ENCODE peak calls at places on chromosomes 1 and 21, in six cellular contexts. V is left ventricle myocardium inferior, L is hepatocyte, Q is pancreas, Z is heart right ventricle, S is ovary. X is an unnamed sample. For H3K27me3, the result is how much of the 10 kb centered on the place peaks cover.

GRCh38 chr1:110565565-110565964 is 40.6 kb downstream of the KCNA2 start:
- DNase-seq in Q (no peak), V (no peak), S (no peak), L (no peak), Z (no peak), X (no peak)

GRCh38 chr1:111202366-111202706 is 1.9 kb upstream of the DENND2D start:
- DNase-seq in L (no peak), Q (no peak), Z (no peak), S (no peak), V (no peak), X (peak)

GRCh38 chr1:210446479-210446878 is 117.8 kb downstream of the HHAT start:
- DNase-seq in Z (no peak), L (peak), V (no peak), Q (no peak), S (no peak), X (no peak)

GRCh38 chr1:201949491-201949890 is 3.1 kb upstream of the LMOD1 start:
- DNase-seq in Z (no peak), L (no peak), Q (no peak), S (no peak), V (no peak), X (no peak)

GRCh38 chr1:42420145-42420544 is 35.7 kb downstream of the ZMYND12 start:
- DNase-seq in Z (no peak), S (no peak), V (no peak), Q (no peak), L (no peak), X (no peak)

GRCh38 chr1:197619008-197619640 is 156.2 kb downstream of the DENND1B start:
- DNase-seq in Z (no peak), Q (no peak), V (no peak), L (no peak), S (no peak), X (peak)

GRCh38 chr1:38014171-38014570 is 1.6 kb downstream of the UTP11 start:
- DNase-seq in L (no peak), V (no peak), S (no peak), Z (no peak), Q (no peak), X (no peak)

GRCh38 chr21:33966324-33966949 is 50.8 kb upstream of the ATP5PO start:
- DNase-seq in S (no peak), Z (no peak), V (no peak), L (no peak), Q (no peak), X (no peak)

GRCh38 chr1:83808536-83808935 is 190.4 kb downstream of the TTLL7 start:
- DNase-seq in Q (no peak), L (no peak), Z (no peak), V (no peak), S (no peak), X (no peak)

GRCh38 chr1:151282883-151283725 is 1.0 kb downstream of the ZNF687 start:
- DNase-seq in Z (no peak), Q (peak), L (peak), S (no peak), V (peak), X (peak)

GRCh38 chr1:24782689-24783088 is 37.4 kb downstream of the CLIC4 start:
- DNase-seq in S (no peak), Q (no peak), V (no peak), Z (no peak), L (no peak), X (no peak)

GRCh38 chr1:184915463-184916080 is 58.7 kb downstream of the NIBAN1 start:
- DNase-seq in Z (no peak), L (no peak), V (no peak), S (no peak), Q (no peak), X (no peak)

GRCh38 chr1:29772584-29772983 is 536.3 kb downstream of the PTPRU start:
- DNase-seq in Q (no peak), V (no peak), Z (no peak), L (no peak), S (no peak), X (no peak)

GRCh38 chr1:46448109-46448911 is 41.3 kb upstream of the DMBX1 start:
- DNase-seq in Q (no peak), S (no peak), Z (peak), L (peak), V (no peak), X (no peak)
- H3K27me3 ChIP-seq in Q (under half), S (under half), Z (under half), L (half or more), V (half or more), X (half or more)

GRCh38 chr1:93672069-93672468 is 9.6 kb downstream of the BCAR3 start:
- DNase-seq in Z (peak), V (peak), L (peak), Q (no peak), S (peak), X (no peak)

GRCh38 chr1:93671090-93671743 is 10.4 kb downstream of the BCAR3 start:
- DNase-seq in S (no peak), Z (no peak), Q (no peak), V (no peak), L (no peak), X (no peak)

GRCh38 chr1:93670141-93670540 is 11.5 kb downstream of the BCAR3 start:
- DNase-seq in Q (no peak), V (peak), Z (no peak), L (no peak), S (peak), X (no peak)

GRCh38 chr1:93673159-93673657 is 8.4 kb downstream of the BCAR3 start:
- DNase-seq in Z (no peak), Q (no peak), V (no peak), S (no peak), L (no peak), X (no peak)

DNA sequence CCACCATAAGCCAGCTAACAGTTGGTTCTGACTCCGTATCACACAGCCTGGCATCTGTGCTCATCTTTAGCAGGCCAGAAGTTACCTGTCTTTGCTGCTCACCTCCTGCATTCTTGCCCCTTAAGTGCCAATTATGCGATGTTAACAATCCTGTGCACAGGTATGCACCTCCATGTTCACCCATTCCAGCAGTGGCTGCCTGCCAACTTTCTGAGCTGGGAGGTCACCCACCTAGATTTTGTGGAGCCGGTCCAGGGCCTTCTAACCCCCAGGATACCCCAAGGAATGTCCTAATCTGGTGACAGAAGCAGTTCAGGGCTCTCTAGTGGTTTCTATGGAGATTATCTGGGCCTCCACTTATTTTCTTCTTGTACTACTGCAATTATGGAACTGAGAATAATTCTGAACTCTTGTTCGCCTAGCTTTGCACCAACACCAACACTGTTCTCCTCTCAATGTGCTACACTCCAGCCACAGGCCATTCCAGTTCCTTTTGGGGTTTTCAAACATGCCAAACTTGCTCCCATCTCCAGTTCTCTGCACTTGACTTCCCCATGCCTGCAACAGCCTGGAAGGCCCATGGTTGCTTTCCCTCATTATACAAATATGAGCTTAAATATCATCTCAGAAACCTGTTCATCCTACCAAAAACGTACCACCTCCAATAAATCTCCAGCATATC is 9.0 kb downstream of the BCAR3 start:
- DNase-seq in L (no peak), S (no peak), V (no peak), Q (peak), Z (no peak), X (no peak)
- H3K27ac ChIP-seq in L (peak), S (no peak), V (peak), Q (peak), Z (peak), X (no peak)

GRCh38 chr21:45253633-45254556 is 33.8 kb downstream of the POFUT2 start:
- DNase-seq in S (no peak), L (no peak), Q (no peak), Z (no peak), V (no peak), X (no peak)
- H3K27me3 ChIP-seq in S (under half), L (under half), Q (under half), Z (under half), V (half or more), X (half or more)

GRCh38 chr1:61851235-61851634 is 109.0 kb downstream of the PATJ start:
- DNase-seq in Q (no peak), Z (no peak), V (no peak), L (no peak), S (no peak), X (no peak)
- H3K27ac ChIP-seq in Q (no peak), Z (no peak), V (no peak), L (no peak), S (no peak), X (no peak)

DNA sequence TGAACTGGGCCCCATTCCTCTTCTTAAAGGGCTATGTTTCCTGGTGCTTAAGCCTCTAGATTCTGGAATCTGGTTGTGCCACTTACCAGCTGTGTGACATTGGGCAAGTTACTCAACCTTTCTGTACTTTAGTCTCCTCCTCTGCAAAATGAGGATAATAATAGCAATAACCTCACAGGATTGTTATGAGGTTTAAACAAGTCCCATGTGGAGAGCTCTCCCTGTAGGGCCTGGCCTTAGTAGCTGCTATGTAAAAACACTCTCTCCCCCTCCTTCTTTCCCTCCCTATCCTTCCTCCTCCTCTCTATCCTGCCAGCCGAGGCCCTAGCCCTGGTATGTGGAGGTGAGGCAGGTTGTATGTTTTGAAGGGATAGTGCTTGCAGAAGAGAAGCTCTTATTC is 8.2 kb upstream of the PEAR1 start:
- DNase-seq in S (no peak), V (no peak), Q (no peak), Z (no peak), L (no peak), X (no peak)
- H3K27me3 ChIP-seq in S (under half), V (half or more), Q (under half), Z (under half), L (under half), X (half or more)

GRCh38 chr1:115791816-115792215 is 23.3 kb upstream of the CASQ2 start:
- DNase-seq in V (no peak), Q (no peak), Z (no peak), L (no peak), S (no peak), X (peak)
- H3K27ac ChIP-seq in V (no peak), Q (no peak), Z (no peak), L (no peak), S (no peak), X (no peak)

DNA sequence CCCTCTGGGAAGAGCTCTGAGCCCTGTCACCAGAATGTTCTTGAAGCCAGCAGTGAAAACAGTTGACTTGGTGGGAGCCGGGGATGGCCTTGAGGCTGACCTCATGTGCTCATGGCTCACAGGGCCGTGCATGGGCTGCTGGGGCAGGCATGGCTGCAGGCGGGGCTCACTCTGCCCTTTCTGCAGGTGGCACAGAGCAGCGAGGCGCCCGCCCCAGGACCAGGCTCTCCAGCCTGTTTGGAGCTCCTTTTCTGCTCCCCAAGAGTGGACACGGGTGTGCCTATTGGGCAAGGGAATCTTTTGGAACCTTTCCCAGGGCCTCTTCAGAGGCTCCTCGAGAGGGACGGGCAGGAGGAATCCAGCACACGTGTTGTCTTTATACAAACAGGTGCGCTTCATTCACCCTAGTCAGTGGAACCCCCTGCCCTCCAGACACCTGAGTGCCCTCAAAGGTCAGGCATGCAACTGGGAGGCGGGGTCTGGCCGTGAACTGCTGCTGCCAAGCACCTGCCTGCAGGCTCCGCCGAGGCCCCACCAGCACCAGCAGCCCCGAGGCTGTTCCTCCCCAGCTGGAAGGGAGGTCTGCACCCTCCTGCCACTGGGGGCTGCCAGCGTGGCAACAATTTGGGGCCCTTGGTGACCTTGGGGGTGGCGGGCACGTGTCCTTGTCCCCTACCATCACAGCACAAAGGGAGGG is 2.6 kb upstream of the TTC34 start:
- DNase-seq in L (no peak), S (no peak), V (no peak), Z (peak), Q (no peak), X (no peak)
- H3K27me3 ChIP-seq in L (under half), S (under half), V (half or more), Z (half or more), Q (under half), X (under half)